ENCODE peak calls at places on chromosomes 2 and 18, in five cellular contexts. O, G, D, F and Q are unnamed samples.

GRCh38 chr18:63105636-63106316 is 213.8 kb downstream of the BCL2 start:
- DNase-seq in O (no peak), G (no peak), D (no peak), F (no peak), Q (no peak)

GRCh38 chr18:49563130-49563540 is 1.3 kb downstream of the LIPG start:
- DNase-seq in O (no peak), G (no peak), D (no peak), F (peak; percentile 25), Q (no peak)

GRCh38 chr2:24793752-24794477 is 690 bp downstream of the CENPO start:
- DNase-seq in O (peak; percentile 19), G (no peak), D (no peak), F (peak; percentile 39), Q (no peak)

GRCh38 chr2:16522031-16522818 is 143.4 kb downstream of the CYRIA start:
- DNase-seq in O (no peak), G (no peak), D (no peak), F (peak; percentile 56), Q (no peak)

GRCh38 chr2:42804891-42805290 is 12.5 kb upstream of the HAAO start:
- DNase-seq in O (no peak), G (no peak), D (no peak), F (no peak), Q (no peak)

GRCh38 chr2:225465827-225466226 is 66.3 kb downstream of the NYAP2 start:
- DNase-seq in O (no peak), G (no peak), D (no peak), F (no peak), Q (no peak)

GRCh38 chr2:28430377-28430765 is 37.7 kb downstream of the FOSL2 start:
- DNase-seq in O (no peak), G (no peak), D (no peak), F (no peak), Q (no peak)

GRCh38 chr2:71452565-71452964 is 796 bp upstream of the DYSF start:
- DNase-seq in O (peak; percentile 36), G (peak; percentile 52), D (no peak), F (peak; percentile 81), Q (no peak)

GRCh38 chr18:35389095-35389618 is 12.0 kb upstream of the ZNF396 start:
- DNase-seq in O (peak; percentile 42), G (no peak), D (no peak), F (peak; percentile 27), Q (no peak)

GRCh38 chr18:63299837-63300787 is 19.5 kb downstream of the BCL2 start:
- DNase-seq in O (no peak), G (no peak), D (peak; percentile 55), F (no peak), Q (no peak)

GRCh38 chr2:18795881-18796280 is 206.5 kb upstream of the NT5C1B start:
- DNase-seq in O (peak; percentile 30), G (no peak), D (no peak), F (no peak), Q (no peak)

GRCh38 chr2:180970052-180970451 is 10.4 kb upstream of the UBE2E3 start:
- DNase-seq in O (no peak), G (peak; percentile 54), D (no peak), F (no peak), Q (no peak)